ENCODE peak calls at places on chromosomes 16 and 17, in seven cellular contexts. One of them, this sample, is unnamed.

GRCh38 chr16:745739-746138 is 4.9 kb upstream of the CIAO3 start:
- DNase-seq in fibroblast of lung: no peak
- DNase-seq in GM23338: peak; percentile 91
- DNase-seq in colonic mucosa: no peak
- DNase-seq in GM23248: no peak
- DNase-seq in A549: peak; percentile 63
- DNase-seq in transverse colon: no peak
- DNase-seq in this sample: no peak

GRCh38 chr17:67532326-67532871 is 155.3 kb downstream of the PITPNC1 start:
- DNase-seq in fibroblast of lung: no peak
- DNase-seq in GM23338: no peak
- DNase-seq in colonic mucosa: no peak
- DNase-seq in GM23248: no peak
- DNase-seq in A549: no peak
- DNase-seq in transverse colon: no peak
- DNase-seq in this sample: no peak

GRCh38 chr16:67137605-67138004 is 13.2 kb downstream of the B3GNT9 start:
- DNase-seq in fibroblast of lung: peak; percentile 45
- DNase-seq in GM23338: no peak
- DNase-seq in colonic mucosa: no peak
- DNase-seq in GM23248: no peak
- DNase-seq in A549: no peak
- DNase-seq in transverse colon: no peak
- DNase-seq in this sample: no peak

GRCh38 chr17:44362964-44363612 is 565 bp downstream of the FAM171A2 start:
- DNase-seq in fibroblast of lung: no peak
- DNase-seq in GM23338: peak; percentile 53
- DNase-seq in colonic mucosa: no peak
- DNase-seq in GM23248: peak; percentile 53
- DNase-seq in A549: peak; percentile 68
- DNase-seq in transverse colon: no peak
- DNase-seq in this sample: peak; percentile 79

GRCh38 chr16:58325941-58326340 is 31.1 kb upstream of the PRSS54 start:
- DNase-seq in fibroblast of lung: no peak
- DNase-seq in GM23338: no peak
- DNase-seq in colonic mucosa: no peak
- DNase-seq in GM23248: no peak
- DNase-seq in A549: no peak
- DNase-seq in transverse colon: no peak
- DNase-seq in this sample: no peak

GRCh38 chr16:90057738-90058173 is 19.4 kb downstream of the PRDM7 start:
- DNase-seq in fibroblast of lung: peak; percentile 72
- DNase-seq in GM23338: no peak
- DNase-seq in colonic mucosa: no peak
- DNase-seq in GM23248: peak; percentile 84
- DNase-seq in A549: no peak
- DNase-seq in transverse colon: no peak
- DNase-seq in this sample: peak; percentile 32

GRCh38 chr17:31093866-31094599 is 744 bp upstream of the NF1 start:
- DNase-seq in fibroblast of lung: no peak
- DNase-seq in GM23338: peak; percentile 21
- DNase-seq in colonic mucosa: peak; percentile 65
- DNase-seq in GM23248: no peak
- DNase-seq in A549: no peak
- DNase-seq in transverse colon: peak; percentile 51
- DNase-seq in this sample: no peak

GRCh38 chr16:58684001-58684353 is 593 bp downstream of the SLC38A7 start:
- DNase-seq in fibroblast of lung: peak; percentile 20
- DNase-seq in GM23338: no peak
- DNase-seq in colonic mucosa: no peak
- DNase-seq in GM23248: peak; percentile 73
- DNase-seq in A549: no peak
- DNase-seq in transverse colon: no peak
- DNase-seq in this sample: no peak

GRCh38 chr17:46060461-46060860 is 61.4 kb downstream of the STH start:
- DNase-seq in fibroblast of lung: no peak
- DNase-seq in GM23338: no peak
- DNase-seq in colonic mucosa: no peak
- DNase-seq in GM23248: no peak
- DNase-seq in A549: no peak
- DNase-seq in transverse colon: no peak
- DNase-seq in this sample: no peak

GRCh38 chr16:17467923-17468540 is 2.7 kb downstream of the XYLT1 start:
- DNase-seq in fibroblast of lung: peak; percentile 62
- DNase-seq in GM23338: peak; percentile 85
- DNase-seq in colonic mucosa: peak; percentile 85
- DNase-seq in GM23248: peak; percentile 82
- DNase-seq in A549: peak; percentile 26
- DNase-seq in transverse colon: peak; percentile 80
- DNase-seq in this sample: peak; percentile 73

GRCh38 chr16:80739523-80739922 is 64.9 kb downstream of the CDYL2 start:
- DNase-seq in fibroblast of lung: no peak
- DNase-seq in GM23338: no peak
- DNase-seq in colonic mucosa: no peak
- DNase-seq in GM23248: no peak
- DNase-seq in A549: no peak
- DNase-seq in transverse colon: no peak
- DNase-seq in this sample: no peak

GRCh38 chr17:81103379-81103778 is 61.9 kb upstream of the PVALEF start:
- DNase-seq in fibroblast of lung: no peak
- DNase-seq in GM23338: no peak
- DNase-seq in colonic mucosa: no peak
- DNase-seq in GM23248: no peak
- DNase-seq in A549: no peak
- DNase-seq in transverse colon: no peak
- DNase-seq in this sample: no peak

GRCh38 chr16:2428051-2428786 is 1.0 kb upstream of the CCNF start:
- DNase-seq in fibroblast of lung: peak; percentile 26
- DNase-seq in GM23338: peak; percentile 58
- DNase-seq in colonic mucosa: peak; percentile 58
- DNase-seq in GM23248: peak; percentile 51
- DNase-seq in A549: no peak
- DNase-seq in transverse colon: peak; percentile 58
- DNase-seq in this sample: peak; percentile 73

GRCh38 chr17:32625971-32626370 is 139.2 kb downstream of the CDK5R1 start:
- DNase-seq in fibroblast of lung: no peak
- DNase-seq in GM23338: no peak
- DNase-seq in colonic mucosa: no peak
- DNase-seq in GM23248: no peak
- DNase-seq in A549: no peak
- DNase-seq in transverse colon: no peak
- DNase-seq in this sample: no peak

GRCh38 chr17:48344241-48344640 is 85.8 kb downstream of the SKAP1 start:
- DNase-seq in fibroblast of lung: no peak
- DNase-seq in GM23338: no peak
- DNase-seq in colonic mucosa: no peak
- DNase-seq in GM23248: no peak
- DNase-seq in A549: no peak
- DNase-seq in transverse colon: no peak
- DNase-seq in this sample: no peak

GRCh38 chr16:13099822-13100221 is 198.4 kb downstream of the SHISA9 start:
- DNase-seq in fibroblast of lung: no peak
- DNase-seq in GM23338: peak; percentile 76
- DNase-seq in colonic mucosa: no peak
- DNase-seq in GM23248: no peak
- DNase-seq in A549: no peak
- DNase-seq in transverse colon: no peak
- DNase-seq in this sample: no peak

GRCh38 chr16:68893710-68894705 is 50.7 kb downstream of the TANGO6 start:
- DNase-seq in fibroblast of lung: peak; percentile 30
- DNase-seq in GM23338: peak; percentile 56
- DNase-seq in colonic mucosa: no peak
- DNase-seq in GM23248: peak; percentile 14
- DNase-seq in A549: no peak
- DNase-seq in transverse colon: peak; percentile 30
- DNase-seq in this sample: peak; percentile 44

GRCh38 chr17:75925912-75926311 is 14.9 kb downstream of the FBF1 start:
- DNase-seq in fibroblast of lung: no peak
- DNase-seq in GM23338: no peak
- DNase-seq in colonic mucosa: no peak
- DNase-seq in GM23248: no peak
- DNase-seq in A549: no peak
- DNase-seq in transverse colon: no peak
- DNase-seq in this sample: no peak

GRCh38 chr16:55832788-55833583 is at the start of gene CES1:
- DNase-seq in fibroblast of lung: no peak
- DNase-seq in GM23338: peak; percentile 67
- DNase-seq in colonic mucosa: peak; percentile 68
- DNase-seq in GM23248: peak; percentile 18
- DNase-seq in A549: no peak
- DNase-seq in transverse colon: peak; percentile 17
- DNase-seq in this sample: peak; percentile 88

GRCh38 chr16:88762941-88763340 is 22.1 kb downstream of the PIEZO1 start:
- DNase-seq in fibroblast of lung: no peak
- DNase-seq in GM23338: no peak
- DNase-seq in colonic mucosa: no peak
- DNase-seq in GM23248: no peak
- DNase-seq in A549: no peak
- DNase-seq in transverse colon: no peak
- DNase-seq in this sample: no peak

GRCh38 chr16:88761143-88761534 is 23.9 kb downstream of the PIEZO1 start:
- DNase-seq in fibroblast of lung: no peak
- DNase-seq in GM23338: no peak
- DNase-seq in colonic mucosa: no peak
- DNase-seq in GM23248: no peak
- DNase-seq in A549: no peak
- DNase-seq in transverse colon: no peak
- DNase-seq in this sample: no peak

GRCh38 chr16:88763502-88764053 is 21.4 kb downstream of the PIEZO1 start:
- DNase-seq in fibroblast of lung: no peak
- DNase-seq in GM23338: peak; percentile 97
- DNase-seq in colonic mucosa: no peak
- DNase-seq in GM23248: no peak
- DNase-seq in A549: no peak
- DNase-seq in transverse colon: no peak
- DNase-seq in this sample: no peak

GRCh38 chr16:88761830-88762229 is 23.2 kb downstream of the PIEZO1 start:
- DNase-seq in fibroblast of lung: no peak
- DNase-seq in GM23338: no peak
- DNase-seq in colonic mucosa: peak; percentile 59
- DNase-seq in GM23248: no peak
- DNase-seq in A549: no peak
- DNase-seq in transverse colon: peak; percentile 56
- DNase-seq in this sample: no peak

GRCh38 chr16:88762258-88762870 is 22.7 kb downstream of the PIEZO1 start:
- DNase-seq in fibroblast of lung: no peak
- DNase-seq in GM23338: no peak
- DNase-seq in colonic mucosa: no peak
- DNase-seq in GM23248: no peak
- DNase-seq in A549: no peak
- DNase-seq in transverse colon: no peak
- DNase-seq in this sample: no peak
- H3K4me1 ChIP-seq in fibroblast of lung: peaks cover 16% of the 10 kb centered on the region
- H3K4me1 ChIP-seq in GM23338: peaks cover 9% of the 10 kb centered on the region
- H3K4me1 ChIP-seq in colonic mucosa: peaks cover 39% of the 10 kb centered on the region
- H3K4me1 ChIP-seq in GM23248: peaks cover under 1% of the 10 kb centered on the region
- H3K4me1 ChIP-seq in A549: peaks cover 30% of the 10 kb centered on the region
- H3K4me1 ChIP-seq in transverse colon: peaks cover 72% of the 10 kb centered on the region
- H3K4me1 ChIP-seq in this sample: peaks cover 68% of the 10 kb centered on the region

DNA sequence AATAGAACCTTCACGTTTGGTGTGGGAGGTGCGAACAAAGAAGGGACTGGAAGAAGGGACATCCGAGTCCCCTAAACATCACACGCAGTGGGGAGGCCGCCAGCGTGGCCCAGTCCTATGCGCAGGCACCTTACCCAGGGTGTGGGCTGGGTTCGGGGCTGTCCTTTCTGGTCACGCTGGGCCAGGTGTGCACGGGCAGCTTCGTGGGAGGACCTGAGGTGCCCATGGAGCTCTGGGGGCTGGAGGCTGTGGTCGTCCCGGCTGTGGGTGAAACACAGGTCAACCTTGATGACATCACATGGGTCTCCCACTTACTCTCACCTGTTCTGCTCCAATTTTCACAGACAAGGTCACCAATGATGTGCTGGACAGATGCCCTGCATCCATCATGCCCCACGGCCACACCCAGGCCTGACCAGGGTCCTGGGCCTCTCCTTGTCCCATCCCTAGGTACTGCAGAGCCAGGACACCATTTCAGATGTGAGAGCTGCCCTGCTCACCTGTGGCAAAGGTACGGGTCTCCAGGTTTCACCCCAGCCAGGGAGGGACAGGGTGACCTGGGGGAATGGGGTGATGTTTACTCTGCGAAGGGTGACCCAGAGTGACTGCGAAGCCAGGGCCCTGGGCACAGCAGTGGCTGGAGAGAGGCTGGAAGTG is 3.1 kb downstream of the CD300C start:
- DNase-seq in fibroblast of lung: no peak
- DNase-seq in GM23338: no peak
- DNase-seq in colonic mucosa: no peak
- DNase-seq in GM23248: no peak
- DNase-seq in A549: no peak
- DNase-seq in transverse colon: no peak
- DNase-seq in this sample: no peak
- H3K4me3 ChIP-seq in fibroblast of lung: no peak overlapping the region
- H3K4me3 ChIP-seq in GM23338: no peak overlapping the region
- H3K4me3 ChIP-seq in colonic mucosa: no peak overlapping the region
- H3K4me3 ChIP-seq in GM23248: no peak overlapping the region
- H3K4me3 ChIP-seq in A549: no peak overlapping the region
- H3K4me3 ChIP-seq in transverse colon: no peak overlapping the region
- H3K4me3 ChIP-seq in this sample: no peak overlapping the region

GRCh38 chr16:11738742-11739544 is 3.7 kb downstream of the TXNDC11 start:
- DNase-seq in fibroblast of lung: no peak
- DNase-seq in GM23338: no peak
- DNase-seq in colonic mucosa: no peak
- DNase-seq in GM23248: no peak
- DNase-seq in A549: no peak
- DNase-seq in transverse colon: peak; percentile 5
- DNase-seq in this sample: no peak

GRCh38 chr16:11737678-11738077 is 5.0 kb downstream of the TXNDC11 start:
- DNase-seq in fibroblast of lung: no peak
- DNase-seq in GM23338: no peak
- DNase-seq in colonic mucosa: no peak
- DNase-seq in GM23248: no peak
- DNase-seq in A549: no peak
- DNase-seq in transverse colon: no peak
- DNase-seq in this sample: no peak

GRCh38 chr16:11735801-11736200 is 6.9 kb downstream of the TXNDC11 start:
- DNase-seq in fibroblast of lung: no peak
- DNase-seq in GM23338: no peak
- DNase-seq in colonic mucosa: no peak
- DNase-seq in GM23248: no peak
- DNase-seq in A549: no peak
- DNase-seq in transverse colon: no peak
- DNase-seq in this sample: no peak

GRCh38 chr16:11734653-11735043 is 8.0 kb downstream of the TXNDC11 start:
- DNase-seq in fibroblast of lung: no peak
- DNase-seq in GM23338: no peak
- DNase-seq in colonic mucosa: no peak
- DNase-seq in GM23248: no peak
- DNase-seq in A549: no peak
- DNase-seq in transverse colon: no peak
- DNase-seq in this sample: no peak

GRCh38 chr16:11736903-11737302 is 5.8 kb downstream of the TXNDC11 start:
- DNase-seq in fibroblast of lung: no peak
- DNase-seq in GM23338: no peak
- DNase-seq in colonic mucosa: no peak
- DNase-seq in GM23248: no peak
- DNase-seq in A549: no peak
- DNase-seq in transverse colon: peak; percentile 4
- DNase-seq in this sample: no peak
- H3K4me1 ChIP-seq in fibroblast of lung: peaks cover 3% of the 10 kb centered on the region
- H3K4me1 ChIP-seq in GM23338: peaks cover 9% of the 10 kb centered on the region
- H3K4me1 ChIP-seq in colonic mucosa: no peaks in the 10 kb centered on the region
- H3K4me1 ChIP-seq in GM23248: peaks cover 14% of the 10 kb centered on the region
- H3K4me1 ChIP-seq in A549: peaks cover 25% of the 10 kb centered on the region
- H3K4me1 ChIP-seq in transverse colon: peaks cover 29% of the 10 kb centered on the region
- H3K4me1 ChIP-seq in this sample: peaks cover 27% of the 10 kb centered on the region

GRCh38 chr16:29784901-29785500 is 5.5 kb upstream of the KIF22 start:
- DNase-seq in fibroblast of lung: peak; percentile 58
- DNase-seq in GM23338: peak; percentile 97
- DNase-seq in colonic mucosa: peak; percentile 59
- DNase-seq in GM23248: peak; percentile 86
- DNase-seq in A549: no peak
- DNase-seq in transverse colon: peak; percentile 69
- DNase-seq in this sample: peak; percentile 80
- H3K4me3 ChIP-seq in fibroblast of lung: peak overlapping the region; percentile 12
- H3K4me3 ChIP-seq in GM23338: peak overlapping the region; percentile 51
- H3K4me3 ChIP-seq in colonic mucosa: no peak overlapping the region
- H3K4me3 ChIP-seq in GM23248: peak overlapping the region; percentile 70
- H3K4me3 ChIP-seq in A549: no peak overlapping the region
- H3K4me3 ChIP-seq in transverse colon: peak overlapping the region; percentile 21
- H3K4me3 ChIP-seq in this sample: peak overlapping the region; percentile 29

This sample was measured in suprapubic skin.